ENCODE peak calls at places on chromosome 1, in five cellular contexts. T is HCT116, M is upper lobe of left lung, V is GM12878, Z is K562. K is an unnamed sample.
A peak's percentile ranks its signal among the peaks of the same experiment; 100 is the strongest.

GRCh38 chr1:244361764-244362473 is 89.8 kb downstream of the ADSS2 start:
- ATAC-seq in T (no peak), M (no peak), V (no peak), Z (no peak), K (peak; percentile 75)

GRCh38 chr1:163410073-163410522 is 88.3 kb downstream of the NUF2 start:
- ATAC-seq in T (peak; percentile 34), M (no peak), V (peak; percentile 55), Z (peak; percentile 74), K (no peak)

GRCh38 chr1:199101139-199101538 is 462.3 kb downstream of the PTPRC start:
- ATAC-seq in T (no peak), M (no peak), V (no peak), Z (no peak), K (no peak)

GRCh38 chr1:18907914-18908845 is 5.8 kb upstream of the ALDH4A1 start:
- ATAC-seq in T (no peak), M (peak; percentile 23), V (no peak), Z (peak; percentile 60), K (peak; percentile 61)

GRCh38 chr1:99843760-99844159 is 6.4 kb upstream of the AGL start:
- ATAC-seq in T (no peak), M (no peak), V (no peak), Z (peak; percentile 29), K (peak; percentile 89)

GRCh38 chr1:46532095-46532494 is 19.4 kb downstream of the KNCN start:
- ATAC-seq in T (no peak), M (no peak), V (no peak), Z (no peak), K (no peak)

GRCh38 chr1:40315795-40316594 is 1.1 kb downstream of the COL9A2 start:
- ATAC-seq in T (peak; percentile 44), M (peak; percentile 31), V (peak; percentile 8), Z (no peak), K (peak; percentile 7)

GRCh38 chr1:24971539-24971938 is 41.5 kb upstream of the RUNX3 start:
- ATAC-seq in T (no peak), M (no peak), V (no peak), Z (no peak), K (no peak)

GRCh38 chr1:154819628-154820590 is 50.2 kb downstream of the KCNN3 start:
- ATAC-seq in T (peak; percentile 96), M (no peak), V (peak; percentile 83), Z (peak; percentile 93), K (peak; percentile 9)

GRCh38 chr1:78145105-78145580 is 99.4 kb downstream of the GIPC2 start:
- ATAC-seq in T (peak; percentile 89), M (peak; percentile 75), V (peak; percentile 85), Z (peak; percentile 90), K (peak; percentile 60)

GRCh38 chr1:146034976-146035469 is 13.5 kb upstream of the HJV start:
- ATAC-seq in T (no peak), M (no peak), V (no peak), Z (no peak), K (no peak)

GRCh38 chr1:39272027-39272790 is 67.7 kb downstream of the MACF1 start:
- ATAC-seq in T (no peak), M (peak; percentile 15), V (peak; percentile 80), Z (peak; percentile 66), K (no peak)

GRCh38 chr1:167090289-167090942 is at the start of gene GPA33:
- ATAC-seq in T (no peak), M (peak; percentile 41), V (peak; percentile 76), Z (no peak), K (peak; percentile 43)

GRCh38 chr1:22953392-22954141 is 19.1 kb downstream of the LACTBL1 start:
- ATAC-seq in T (no peak), M (no peak), V (no peak), Z (no peak), K (no peak)

GRCh38 chr1:68216088-68216487 is 16.2 kb downstream of the WLS start:
- ATAC-seq in T (no peak), M (no peak), V (no peak), Z (no peak), K (no peak)

GRCh38 chr1:13505020-13505419 is 8.8 kb downstream of the LRRC38 start:
- ATAC-seq in T (no peak), M (no peak), V (no peak), Z (no peak), K (no peak)

GRCh38 chr1:224594360-224594759 is 21.8 kb upstream of the CNIH3 start:
- ATAC-seq in T (no peak), M (peak; percentile 22), V (no peak), Z (no peak), K (no peak)

GRCh38 chr1:31497601-31498000 is 78.7 kb upstream of the TINAGL1 start:
- ATAC-seq in T (no peak), M (no peak), V (no peak), Z (no peak), K (no peak)

GRCh38 chr1:64545118-64545916 is 75.4 kb downstream of the CACHD1 start:
- ATAC-seq in T (no peak), M (no peak), V (no peak), Z (no peak), K (no peak)

GRCh38 chr1:199725002-199725401 is 302.5 kb upstream of the NR5A2 start:
- ATAC-seq in T (no peak), M (no peak), V (peak; percentile 90), Z (no peak), K (no peak)

GRCh38 chr1:45348609-45348965 is 8.3 kb upstream of the MUTYH start:
- ATAC-seq in T (no peak), M (no peak), V (no peak), Z (no peak), K (no peak)

GRCh38 chr1:15290382-15290781 is 43.4 kb downstream of the FHAD1 start:
- ATAC-seq in T (no peak), M (no peak), V (peak; percentile 64), Z (peak; percentile 59), K (no peak)

GRCh38 chr1:9494936-9495758 is 44.1 kb upstream of the SLC25A33 start:
- ATAC-seq in T (peak; percentile 86), M (peak; percentile 69), V (peak; percentile 92), Z (peak; percentile 95), K (peak; percentile 68)

GRCh38 chr1:19559641-19560040 is 74.3 kb upstream of the CAPZB start:
- ATAC-seq in T (no peak), M (no peak), V (no peak), Z (no peak), K (no peak)

GRCh38 chr1:43603004-43603403 is 46.9 kb upstream of the KDM4A start:
- ATAC-seq in T (no peak), M (no peak), V (no peak), Z (peak; percentile 17), K (no peak)

GRCh38 chr1:225259542-225259941 is 168.3 kb downstream of the LBR start:
- ATAC-seq in T (no peak), M (no peak), V (no peak), Z (no peak), K (no peak)

GRCh38 chr1:201686709-201687455 is 142.1 kb upstream of the IPO9 start:
- ATAC-seq in T (no peak), M (peak; percentile 56), V (no peak), Z (peak; percentile 60), K (no peak)

GRCh38 chr1:61980561-61980960 is 214.1 kb upstream of the L1TD1 start:
- ATAC-seq in T (no peak), M (no peak), V (no peak), Z (peak; percentile 66), K (no peak)

GRCh38 chr1:207397525-207397926 is 56.6 kb upstream of the CR2 start:
- ATAC-seq in T (peak; percentile 75), M (no peak), V (peak; percentile 31), Z (peak; percentile 63), K (no peak)

GRCh38 chr1:195584870-195585624 is 1023.2 kb downstream of the KCNT2 start:
- ATAC-seq in T (peak; percentile 75), M (no peak), V (peak; percentile 50), Z (peak; percentile 51), K (no peak)

GRCh38 chr1:209791920-209792319 is 7.6 kb upstream of the C1orf74 start:
- ATAC-seq in T (no peak), M (no peak), V (no peak), Z (no peak), K (no peak)

GRCh38 chr1:31822766-31823165 is 6.9 kb upstream of the SPOCD1 start:
- ATAC-seq in T (no peak), M (no peak), V (no peak), Z (no peak), K (no peak)

GRCh38 chr1:230909974-230910754 is 41.8 kb upstream of the C1orf198 start:
- ATAC-seq in T (no peak), M (peak; percentile 63), V (no peak), Z (no peak), K (peak; percentile 57)

GRCh38 chr1:91499346-91499745 is 1.3 kb upstream of the CDC7 start:
- ATAC-seq in T (no peak), M (no peak), V (no peak), Z (no peak), K (no peak)

GRCh38 chr1:28740118-28740517 is 3.4 kb downstream of the YTHDF2 start:
- ATAC-seq in T (no peak), M (no peak), V (no peak), Z (no peak), K (no peak)
- H3K4me3 ChIP-seq in T (no peak overlapping the region), M (no peak overlapping the region), V (peak overlapping the region; percentile 24), Z (no peak overlapping the region), K (no peak overlapping the region)

DNA sequence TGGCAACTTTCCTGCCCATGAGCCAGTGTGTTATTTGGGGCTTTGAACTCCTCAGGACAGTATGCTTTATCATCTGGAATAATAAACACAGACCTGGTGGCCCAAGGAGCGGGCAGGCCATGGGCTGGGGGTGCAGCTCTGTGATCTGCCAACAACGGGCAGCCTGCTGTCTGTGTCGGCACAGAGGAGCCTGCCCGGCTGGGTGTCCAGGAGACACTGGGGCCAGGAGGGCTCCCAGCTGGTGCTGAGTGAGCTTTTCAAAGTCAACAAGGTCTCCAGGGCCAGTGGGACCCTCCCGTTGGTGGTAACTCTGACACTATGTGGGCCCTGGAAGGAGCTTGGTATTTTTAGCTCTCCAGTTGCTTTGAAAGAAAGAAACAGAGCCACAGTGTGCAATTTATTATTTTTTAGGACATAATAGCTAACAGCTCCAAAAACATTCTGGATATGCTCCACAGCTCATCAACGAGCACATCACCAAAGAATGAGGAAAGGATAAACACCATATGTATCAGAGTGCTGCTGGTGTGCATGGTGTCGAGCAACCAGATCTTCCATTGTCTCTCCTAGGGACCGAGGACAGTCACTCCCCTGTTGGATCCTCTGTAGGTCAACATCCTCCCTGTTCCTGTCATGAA is 488.7 kb upstream of the USP24 start:
- ATAC-seq in T (no peak), M (no peak), V (no peak), Z (no peak), K (peak; percentile 56)
- TF ChIP-seq POLR2AphosphoS5 in T (no peak), M (no peak), V (no peak), Z (no peak), K (no peak)

DNA sequence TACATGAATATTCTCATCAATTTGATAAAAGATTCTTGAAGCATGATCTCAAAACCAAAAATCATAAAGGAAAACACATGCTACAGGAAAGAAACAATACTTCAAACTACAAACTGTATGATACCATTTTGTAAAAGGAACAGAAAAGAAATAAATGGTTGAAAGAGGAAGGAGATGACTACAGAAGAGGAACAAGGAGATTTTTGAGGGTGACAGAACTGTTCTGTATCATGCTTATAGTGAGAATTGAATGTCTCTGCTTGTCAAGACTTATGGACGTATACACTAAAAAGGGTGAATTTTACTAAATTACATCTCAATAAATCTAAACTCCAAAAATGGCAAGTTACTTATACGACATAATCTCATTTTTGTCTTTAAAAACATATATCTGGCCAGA is 125.5 kb downstream of the EIF4G3 start:
- ATAC-seq in T (no peak), M (no peak), V (peak; percentile 82), Z (no peak), K (no peak)
- H3K4me1 ChIP-seq in T (no peaks in the 10 kb centered on the region), M (no peaks in the 10 kb centered on the region), V (peaks cover 5% of the 10 kb centered on the region), Z (no peaks in the 10 kb centered on the region), K (peaks cover 10% of the 10 kb centered on the region)

GRCh38 chr1:2204384-2205190 is 10.0 kb upstream of the FAAP20 start:
- ATAC-seq in T (peak; percentile 60), M (peak; percentile 64), V (peak; percentile 76), Z (peak; percentile 67), K (peak; percentile 52)
- H3K4me3 ChIP-seq in T (peak overlapping the region; percentile 45), M (peak overlapping the region; percentile 33), V (peak overlapping the region; percentile 64), Z (peak overlapping the region; percentile 45), K (peak overlapping the region; percentile 63)

K was measured in gastroesophageal sphincter.